ENCODE peak calls at places on chromosomes 5 and 9, in eight cellular contexts. One of them, this sample, is unnamed. For H3K79me2, the result is how much of the 10 kb centered on the place peaks cover.

GRCh38 chr5:43078956-43079355 is 38.8 kb upstream of the ANXA2R start:
- DNase-seq in K562: peak
- DNase-seq in OCI-LY7: no peak
- DNase-seq in endothelial cell of umbilical vein: no peak
- DNase-seq in hepatocyte: peak
- DNase-seq in SK-N-SH: no peak
- DNase-seq in HCT116: no peak
- DNase-seq in neural progenitor cell: no peak
- DNase-seq in this sample: no peak

GRCh38 chr5:119036101-119036762 is 34.7 kb upstream of the DMXL1 start:
- DNase-seq in K562: peak
- DNase-seq in OCI-LY7: no peak
- DNase-seq in endothelial cell of umbilical vein: peak
- DNase-seq in hepatocyte: peak
- DNase-seq in SK-N-SH: no peak
- DNase-seq in HCT116: peak
- DNase-seq in neural progenitor cell: no peak
- DNase-seq in this sample: peak

GRCh38 chr5:131747180-131748105 is 49.4 kb downstream of the FNIP1 start:
- DNase-seq in K562: peak
- DNase-seq in OCI-LY7: no peak
- DNase-seq in endothelial cell of umbilical vein: no peak
- DNase-seq in hepatocyte: no peak
- DNase-seq in SK-N-SH: no peak
- DNase-seq in HCT116: no peak
- DNase-seq in neural progenitor cell: no peak
- DNase-seq in this sample: peak

GRCh38 chr5:68012429-68012828 is 203.1 kb upstream of the PIK3R1 start:
- DNase-seq in K562: no peak
- DNase-seq in OCI-LY7: no peak
- DNase-seq in endothelial cell of umbilical vein: peak
- DNase-seq in hepatocyte: no peak
- DNase-seq in SK-N-SH: no peak
- DNase-seq in HCT116: no peak
- DNase-seq in neural progenitor cell: no peak
- DNase-seq in this sample: no peak

GRCh38 chr9:34190996-34191892 is 12.4 kb downstream of the UBAP1 start:
- DNase-seq in K562: no peak
- DNase-seq in OCI-LY7: no peak
- DNase-seq in endothelial cell of umbilical vein: peak
- DNase-seq in hepatocyte: peak
- DNase-seq in SK-N-SH: no peak
- DNase-seq in HCT116: no peak
- DNase-seq in neural progenitor cell: peak
- DNase-seq in this sample: peak

GRCh38 chr5:1161108-1161831 is 40.1 kb upstream of the SLC6A19 start:
- DNase-seq in K562: no peak
- DNase-seq in OCI-LY7: no peak
- DNase-seq in endothelial cell of umbilical vein: no peak
- DNase-seq in hepatocyte: peak
- DNase-seq in SK-N-SH: no peak
- DNase-seq in HCT116: peak
- DNase-seq in neural progenitor cell: no peak
- DNase-seq in this sample: peak

GRCh38 chr5:175728885-175729828 is 71.3 kb downstream of the HRH2 start:
- DNase-seq in K562: peak
- DNase-seq in OCI-LY7: no peak
- DNase-seq in endothelial cell of umbilical vein: no peak
- DNase-seq in hepatocyte: peak
- DNase-seq in SK-N-SH: peak
- DNase-seq in HCT116: no peak
- DNase-seq in neural progenitor cell: peak
- DNase-seq in this sample: no peak

GRCh38 chr5:115324021-115324420 is 27.6 kb upstream of the CCDC112 start:
- DNase-seq in K562: no peak
- DNase-seq in OCI-LY7: no peak
- DNase-seq in endothelial cell of umbilical vein: no peak
- DNase-seq in hepatocyte: no peak
- DNase-seq in SK-N-SH: no peak
- DNase-seq in HCT116: no peak
- DNase-seq in neural progenitor cell: no peak
- DNase-seq in this sample: peak

GRCh38 chr5:9608093-9608492 is 22.1 kb downstream of the TAS2R1 start:
- DNase-seq in K562: no peak
- DNase-seq in OCI-LY7: no peak
- DNase-seq in endothelial cell of umbilical vein: no peak
- DNase-seq in hepatocyte: no peak
- DNase-seq in SK-N-SH: no peak
- DNase-seq in HCT116: no peak
- DNase-seq in neural progenitor cell: no peak
- DNase-seq in this sample: no peak

GRCh38 chr5:81393783-81394718 is at the start of gene ACOT12:
- DNase-seq in K562: no peak
- DNase-seq in OCI-LY7: no peak
- DNase-seq in endothelial cell of umbilical vein: no peak
- DNase-seq in hepatocyte: peak
- DNase-seq in SK-N-SH: peak
- DNase-seq in HCT116: no peak
- DNase-seq in neural progenitor cell: peak
- DNase-seq in this sample: no peak

GRCh38 chr5:57209316-57210040 is 35.6 kb downstream of the GPBP1 start:
- DNase-seq in K562: no peak
- DNase-seq in OCI-LY7: no peak
- DNase-seq in endothelial cell of umbilical vein: no peak
- DNase-seq in hepatocyte: no peak
- DNase-seq in SK-N-SH: no peak
- DNase-seq in HCT116: peak
- DNase-seq in neural progenitor cell: peak
- DNase-seq in this sample: peak

GRCh38 chr9:110891760-110892159 is 146.5 kb downstream of the LPAR1 start:
- DNase-seq in K562: no peak
- DNase-seq in OCI-LY7: no peak
- DNase-seq in endothelial cell of umbilical vein: no peak
- DNase-seq in hepatocyte: no peak
- DNase-seq in SK-N-SH: no peak
- DNase-seq in HCT116: no peak
- DNase-seq in neural progenitor cell: no peak
- DNase-seq in this sample: peak

GRCh38 chr9:19769213-19769612 is 19.6 kb downstream of the SLC24A2 start:
- DNase-seq in K562: no peak
- DNase-seq in OCI-LY7: no peak
- DNase-seq in endothelial cell of umbilical vein: no peak
- DNase-seq in hepatocyte: peak
- DNase-seq in SK-N-SH: no peak
- DNase-seq in HCT116: no peak
- DNase-seq in neural progenitor cell: no peak
- DNase-seq in this sample: no peak

GRCh38 chr9:127660886-127661285 is 45.9 kb upstream of the CFAP157 start:
- DNase-seq in K562: no peak
- DNase-seq in OCI-LY7: no peak
- DNase-seq in endothelial cell of umbilical vein: no peak
- DNase-seq in hepatocyte: no peak
- DNase-seq in SK-N-SH: no peak
- DNase-seq in HCT116: no peak
- DNase-seq in neural progenitor cell: no peak
- DNase-seq in this sample: no peak

GRCh38 chr5:95878417-95879323 is 56.1 kb upstream of the GLRX start:
- DNase-seq in K562: peak
- DNase-seq in OCI-LY7: no peak
- DNase-seq in endothelial cell of umbilical vein: no peak
- DNase-seq in hepatocyte: no peak
- DNase-seq in SK-N-SH: no peak
- DNase-seq in HCT116: no peak
- DNase-seq in neural progenitor cell: no peak
- DNase-seq in this sample: no peak

GRCh38 chr5:139903805-139904565 is 108.4 kb downstream of the PSD2 start:
- DNase-seq in K562: no peak
- DNase-seq in OCI-LY7: no peak
- DNase-seq in endothelial cell of umbilical vein: no peak
- DNase-seq in hepatocyte: peak
- DNase-seq in SK-N-SH: peak
- DNase-seq in HCT116: no peak
- DNase-seq in neural progenitor cell: peak
- DNase-seq in this sample: no peak

GRCh38 chr9:94511943-94512265 is 43.0 kb upstream of the PCAT7 start:
- DNase-seq in K562: no peak
- DNase-seq in OCI-LY7: no peak
- DNase-seq in endothelial cell of umbilical vein: no peak
- DNase-seq in hepatocyte: no peak
- DNase-seq in SK-N-SH: peak
- DNase-seq in HCT116: no peak
- DNase-seq in neural progenitor cell: no peak
- DNase-seq in this sample: no peak

DNA sequence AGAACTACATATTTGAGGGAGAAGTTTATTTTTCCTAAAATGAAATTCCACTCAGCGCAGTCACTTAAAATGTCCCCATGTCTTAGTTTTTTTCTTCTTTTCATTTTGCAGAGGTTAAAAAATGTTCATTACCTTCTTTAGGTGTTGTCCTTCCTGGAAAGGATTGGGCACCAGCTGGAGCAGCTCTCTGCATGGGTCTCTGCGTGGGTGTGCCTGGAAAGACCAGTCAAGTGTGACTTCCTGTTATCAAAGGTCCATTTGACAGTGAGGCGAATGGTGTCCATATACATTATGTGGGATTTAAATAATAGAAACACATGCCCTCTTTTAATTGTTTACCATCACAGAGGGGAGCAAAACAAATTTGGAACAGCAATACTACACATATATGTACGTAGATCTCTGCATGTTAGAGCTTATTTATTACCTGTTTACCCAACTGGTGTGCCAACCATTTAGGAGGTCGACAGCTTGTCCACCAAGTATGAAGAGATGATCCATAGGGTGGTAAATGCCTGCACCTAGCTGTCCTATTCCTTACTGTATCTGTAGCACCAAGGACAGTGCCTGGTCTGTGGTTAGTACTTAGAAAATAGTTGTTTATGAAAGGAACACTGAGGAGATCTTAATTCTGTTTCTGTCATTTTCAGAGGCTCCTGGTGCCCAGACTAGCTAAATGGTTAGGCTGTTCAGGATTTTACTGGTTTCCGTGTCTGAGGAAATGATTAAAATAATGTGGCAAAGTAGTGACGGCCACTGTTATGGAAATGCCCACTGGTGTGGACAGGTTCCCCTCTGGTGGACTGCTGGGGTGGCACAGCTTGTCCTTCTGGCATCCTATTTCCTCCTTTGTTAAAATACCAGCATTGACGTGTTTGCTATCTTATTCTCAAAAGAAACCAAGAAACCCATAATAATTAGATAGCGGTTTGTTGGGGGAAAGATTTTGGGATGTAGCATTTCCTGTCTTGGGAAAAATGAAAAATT is 200.4 kb downstream of the MAST4 start:
- DNase-seq in K562: no peak
- DNase-seq in OCI-LY7: no peak
- DNase-seq in endothelial cell of umbilical vein: no peak
- DNase-seq in hepatocyte: no peak
- DNase-seq in SK-N-SH: peak
- DNase-seq in HCT116: no peak
- DNase-seq in neural progenitor cell: no peak
- DNase-seq in this sample: peak
- TF ChIP-seq CTCF in K562: no peak
- TF ChIP-seq CTCF in OCI-LY7: no peak
- TF ChIP-seq CTCF in endothelial cell of umbilical vein: no peak
- TF ChIP-seq CTCF in hepatocyte: peak
- TF ChIP-seq CTCF in SK-N-SH: peak
- TF ChIP-seq CTCF in HCT116: peak
- TF ChIP-seq CTCF in neural progenitor cell: peak
- TF ChIP-seq CTCF in this sample: peak

GRCh38 chr9:137610944-137611343 is 5.5 kb downstream of the ARRDC1 start:
- DNase-seq in K562: no peak
- DNase-seq in OCI-LY7: no peak
- DNase-seq in endothelial cell of umbilical vein: no peak
- DNase-seq in hepatocyte: no peak
- DNase-seq in SK-N-SH: no peak
- DNase-seq in HCT116: no peak
- DNase-seq in neural progenitor cell: no peak
- DNase-seq in this sample: peak
- H3K79me2 ChIP-seq in K562: under half
- H3K79me2 ChIP-seq in OCI-LY7: under half
- H3K79me2 ChIP-seq in endothelial cell of umbilical vein: under half
- H3K79me2 ChIP-seq in hepatocyte: half or more
- H3K79me2 ChIP-seq in SK-N-SH: half or more
- H3K79me2 ChIP-seq in HCT116: half or more
- H3K79me2 ChIP-seq in neural progenitor cell: under half
- H3K79me2 ChIP-seq in this sample: half or more

GRCh38 chr5:55220433-55221185 is 6.5 kb downstream of the MCIDAS start:
- DNase-seq in K562: no peak
- DNase-seq in OCI-LY7: no peak
- DNase-seq in endothelial cell of umbilical vein: no peak
- DNase-seq in hepatocyte: peak
- DNase-seq in SK-N-SH: peak
- DNase-seq in HCT116: no peak
- DNase-seq in neural progenitor cell: peak
- DNase-seq in this sample: no peak
- TF ChIP-seq CTCF in K562: no peak
- TF ChIP-seq CTCF in OCI-LY7: no peak
- TF ChIP-seq CTCF in endothelial cell of umbilical vein: peak
- TF ChIP-seq CTCF in hepatocyte: peak
- TF ChIP-seq CTCF in SK-N-SH: no peak
- TF ChIP-seq CTCF in HCT116: no peak
- TF ChIP-seq CTCF in neural progenitor cell: peak
- TF ChIP-seq CTCF in this sample: no peak

GRCh38 chr9:37026085-37026935 is 7.8 kb downstream of the PAX5 start:
- DNase-seq in K562: no peak
- DNase-seq in OCI-LY7: peak
- DNase-seq in endothelial cell of umbilical vein: no peak
- DNase-seq in hepatocyte: no peak
- DNase-seq in SK-N-SH: peak
- DNase-seq in HCT116: no peak
- DNase-seq in neural progenitor cell: peak
- DNase-seq in this sample: no peak
- H3K79me2 ChIP-seq in K562: under half
- H3K79me2 ChIP-seq in OCI-LY7: half or more
- H3K79me2 ChIP-seq in endothelial cell of umbilical vein: under half
- H3K79me2 ChIP-seq in hepatocyte: under half
- H3K79me2 ChIP-seq in SK-N-SH: under half
- H3K79me2 ChIP-seq in HCT116: under half
- H3K79me2 ChIP-seq in neural progenitor cell: under half
- H3K79me2 ChIP-seq in this sample: under half

This sample was measured in PC-3.